ENCODE peak calls at places on chromosomes 2 and 18, in four cellular contexts. O, D, Q and G are unnamed samples.
A peak's percentile ranks its signal among the peaks of the same experiment; 100 is the strongest.

GRCh38 chr2:33126973-33127372 is 180.2 kb downstream of the LTBP1 start:
- DNase-seq in D (peak; percentile 82), Q (no peak), O (peak; percentile 71), G (no peak)

GRCh38 chr2:200000444-200001163 is 45.2 kb downstream of the MAIP1 start:
- DNase-seq in O (no peak), Q (no peak), D (no peak), G (no peak)

GRCh38 chr2:191255271-191255670 is 10.1 kb downstream of the MYO1B start:
- DNase-seq in Q (no peak), O (peak; percentile 48), D (no peak), G (no peak)

GRCh38 chr18:59459352-59460059 is 100.4 kb upstream of the LMAN1 start:
- DNase-seq in Q (no peak), O (peak; percentile 50), D (peak; percentile 43), G (no peak)

GRCh38 chr2:9739508-9739907 is 103.8 kb upstream of the TAF1B start:
- DNase-seq in D (no peak), O (no peak), Q (peak; percentile 64), G (no peak)

GRCh38 chr2:48080534-48081316 is 174.4 kb upstream of the FBXO11 start:
- DNase-seq in O (no peak), D (no peak), Q (no peak), G (no peak)

GRCh38 chr18:6428851-6429395 is 14.2 kb upstream of the L3MBTL4 start:
- DNase-seq in D (no peak), Q (no peak), O (no peak), G (no peak)

GRCh38 chr2:19140463-19141208 is 217.8 kb downstream of the OSR1 start:
- DNase-seq in O (peak; percentile 98), Q (no peak), D (peak; percentile 99), G (no peak)

GRCh38 chr2:27264753-27265535 is 2.1 kb upstream of the SLC30A3 start:
- DNase-seq in O (peak; percentile 29), Q (peak; percentile 51), D (peak; percentile 58), G (peak; percentile 68)

GRCh38 chr2:75605770-75606535 is 40.6 kb upstream of the MRPL19 start:
- DNase-seq in Q (no peak), D (peak; percentile 98), O (peak; percentile 99), G (no peak)

GRCh38 chr2:3469486-3469885 is 49.8 kb downstream of the ADI1 start:
- DNase-seq in D (no peak), Q (no peak), O (no peak), G (no peak)

GRCh38 chr2:177758591-177759371 is 313.8 kb downstream of the PDE11A start:
- DNase-seq in O (peak; percentile 55), Q (peak; percentile 58), D (peak; percentile 59), G (no peak)

GRCh38 chr2:46117379-46117778 is 179.8 kb upstream of the EPAS1 start:
- DNase-seq in D (peak; percentile 87), O (peak; percentile 87), Q (no peak), G (no peak)

GRCh38 chr2:187009483-187010239 is 160.7 kb upstream of the ZSWIM2 start:
- DNase-seq in O (no peak), Q (no peak), D (peak; percentile 80), G (no peak)

GRCh38 chr18:33839452-33840225 is 261.6 kb downstream of the ASXL3 start:
- DNase-seq in D (peak; percentile 43), O (peak; percentile 56), Q (no peak), G (no peak)

GRCh38 chr2:177666408-177666807 is 273.8 kb downstream of the AGPS start:
- DNase-seq in O (peak; percentile 69), D (no peak), Q (no peak), G (no peak)

GRCh38 chr18:63313409-63313917 is 6.1 kb downstream of the BCL2 start:
- DNase-seq in O (no peak), D (no peak), Q (no peak), G (no peak)

GRCh38 chr2:112623913-112624777 is 21.6 kb upstream of the SLC20A1 start:
- DNase-seq in Q (no peak), D (peak; percentile 94), O (peak; percentile 84), G (no peak)

GRCh38 chr2:121534007-121534406 is 3.3 kb downstream of the RNU4ATAC start:
- DNase-seq in O (no peak), Q (no peak), D (no peak), G (no peak)

GRCh38 chr2:30226144-30227032 is 4.9 kb upstream of the LBH start:
- DNase-seq in D (no peak), Q (no peak), O (peak; percentile 94), G (no peak)

GRCh38 chr2:118728984-118729383 is 118.5 kb downstream of the EN1 start:
- DNase-seq in O (no peak), Q (no peak), D (no peak), G (no peak)

GRCh38 chr2:133317161-133317560 is 251.1 kb downstream of the NCKAP5 start:
- DNase-seq in Q (no peak), O (no peak), D (no peak), G (no peak)

GRCh38 chr2:101805146-101806088 is 107.9 kb downstream of the MAP4K4 start:
- DNase-seq in O (peak; percentile 83), D (no peak), Q (peak; percentile 41), G (no peak)

GRCh38 chr2:111896007-111896406 is 2.4 kb upstream of the MERTK start:
- DNase-seq in Q (no peak), D (no peak), O (no peak), G (no peak)

GRCh38 chr2:9467687-9468086 is 6.7 kb upstream of the IAH1 start:
- DNase-seq in Q (no peak), O (no peak), D (no peak), G (peak; percentile 74)

GRCh38 chr2:10844083-10844482 is 31.5 kb upstream of the PDIA6 start:
- DNase-seq in Q (no peak), D (peak; percentile 36), O (peak; percentile 88), G (peak; percentile 88)

GRCh38 chr2:119480718-119481142 is 43.6 kb downstream of the SCTR start:
- DNase-seq in Q (no peak), D (no peak), O (no peak), G (no peak)

GRCh38 chr2:63372549-63372948 is 215.7 kb downstream of the WDPCP start:
- DNase-seq in D (no peak), Q (no peak), O (no peak), G (no peak)

GRCh38 chr18:59460060-59460395 is 101.0 kb upstream of the LMAN1 start:
- DNase-seq in Q (no peak), O (peak; percentile 6), D (no peak), G (no peak)

GRCh38 chr2:28516950-28517349 is 21.1 kb downstream of the PLB1 start:
- DNase-seq in O (peak; percentile 29), Q (no peak), D (no peak), G (no peak)

DNA sequence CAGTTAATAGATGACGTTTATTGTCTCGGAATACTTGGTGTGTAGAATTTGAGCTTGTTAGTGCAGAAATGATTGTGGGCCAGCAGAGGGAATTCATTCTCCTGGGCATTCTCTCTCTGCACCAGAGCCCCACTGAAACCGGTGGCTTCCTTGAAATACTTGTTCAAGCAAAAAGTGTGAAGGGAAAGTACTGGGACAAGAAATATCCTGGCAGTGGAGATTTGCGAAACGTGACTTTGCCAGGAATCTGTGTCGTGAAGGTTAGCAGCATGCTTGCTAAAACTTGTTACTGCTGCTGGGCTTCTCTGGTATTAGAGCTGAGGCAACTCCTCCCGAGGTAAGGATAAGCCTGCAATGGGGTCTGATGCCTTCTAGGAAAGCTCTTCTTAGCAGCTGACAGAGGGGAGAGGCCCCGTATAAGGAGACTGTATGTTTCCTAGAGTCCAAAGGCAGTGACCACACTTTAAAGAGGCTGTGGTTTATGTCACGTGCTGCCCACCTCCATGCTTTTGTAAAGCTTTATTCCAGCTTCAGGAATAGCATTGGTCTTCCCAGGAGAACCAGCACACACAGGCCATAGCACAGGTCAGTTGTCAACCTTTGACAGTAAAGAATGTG is 2.1 kb downstream of the ITGA6 start:
- DNase-seq in O (peak; percentile 20), Q (no peak), D (peak; percentile 35), G (no peak)
- TF ChIP-seq CTCF in O (peak; percentile 28), Q (no peak), D (peak; percentile 40), G (no peak)

DNA sequence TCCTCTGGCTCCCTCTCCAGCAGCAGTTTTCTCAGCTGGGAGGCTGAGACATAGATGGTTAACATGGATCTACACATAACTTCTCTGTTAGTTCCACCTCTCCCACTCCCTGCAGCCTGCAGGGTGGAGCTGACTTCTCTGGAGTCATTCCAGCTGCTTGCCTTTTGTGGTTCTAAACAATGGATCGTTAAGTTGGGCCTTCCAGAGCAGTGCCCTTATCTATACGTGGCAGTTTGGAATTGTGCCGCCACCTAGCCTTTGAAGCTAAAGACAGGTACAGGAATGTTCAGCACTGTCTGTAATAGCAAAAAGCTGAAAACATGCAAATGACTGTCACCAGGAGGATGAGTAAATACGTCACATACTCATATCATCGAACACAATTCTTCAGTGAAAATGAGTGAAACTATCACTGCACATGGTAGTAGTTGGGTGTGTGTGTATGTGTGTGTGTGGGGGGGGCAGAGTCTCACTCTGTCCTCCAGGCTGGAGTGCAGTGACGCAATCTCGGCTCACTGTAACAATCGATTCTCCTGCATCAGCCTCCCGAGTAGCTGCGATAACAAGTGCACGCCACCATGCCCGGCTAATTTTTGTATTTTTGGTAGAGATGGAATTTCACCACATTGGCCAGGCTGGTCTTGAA is 50.3 kb downstream of the SH2D6 start:
- DNase-seq in O (peak; percentile 79), D (peak; percentile 95), Q (no peak), G (no peak)
- H3K4me1 ChIP-seq in O (no peaks in the 10 kb centered on the region), D (peaks cover 31% of the 10 kb centered on the region), Q (no peaks in the 10 kb centered on the region), G (no peaks in the 10 kb centered on the region)

GRCh38 chr2:67471681-67472080 is 74.5 kb downstream of the ETAA1 start:
- DNase-seq in Q (no peak), O (peak; percentile 96), D (no peak), G (no peak)

GRCh38 chr2:67479256-67479655 is 82.1 kb downstream of the ETAA1 start:
- DNase-seq in D (no peak), Q (no peak), O (no peak), G (no peak)

GRCh38 chr2:67476808-67477790 is 80.0 kb downstream of the ETAA1 start:
- DNase-seq in O (peak; percentile 57), Q (peak; percentile 27), D (peak; percentile 76), G (no peak)
- TF ChIP-seq CTCF in O (peak; percentile 57), Q (peak; percentile 55), D (peak; percentile 81), G (no peak)

GRCh38 chr2:219112651-219113338 is 47.8 kb downstream of the NHEJ1 start:
- DNase-seq in D (no peak), O (no peak), Q (no peak), G (no peak)
- H3K4me1 ChIP-seq in D (no peaks in the 10 kb centered on the region), O (no peaks in the 10 kb centered on the region), Q (no peaks in the 10 kb centered on the region), G (peaks cover 41% of the 10 kb centered on the region)